ENCODE peak calls at places on chromosomes 16 and 17, in four cellular contexts. G is HepG2, M is WTC11, N is SK-N-SH. U is an unnamed sample.

GRCh38 chr17:40547079-40547784 is 18.0 kb downstream of the CCR7 start:
- DNase-seq in G (no peak), M (peak), N (no peak), U (no peak)

GRCh38 chr16:49067776-49068175 is 213.9 kb downstream of the CBLN1 start:
- DNase-seq in G (no peak), M (no peak), N (no peak), U (no peak)

GRCh38 chr16:56594292-56594619 is 4.9 kb downstream of the MT3 start:
- DNase-seq in G (no peak), M (no peak), N (no peak), U (no peak)

GRCh38 chr16:4370570-4371480 is 823 bp upstream of the VASN start:
- DNase-seq in G (peak), M (no peak), N (no peak), U (peak)

GRCh38 chr17:66477615-66478283 is 175.3 kb downstream of the PRKCA start:
- DNase-seq in G (no peak), M (no peak), N (no peak), U (no peak)

GRCh38 chr17:71472809-71473789 is 647.7 kb upstream of the SOX9 start:
- DNase-seq in G (peak), M (peak), N (peak), U (peak)

GRCh38 chr16:17211797-17212196 is 259.0 kb downstream of the XYLT1 start:
- DNase-seq in G (peak), M (peak), N (peak), U (peak)

GRCh38 chr17:10210151-10210574 is 11.8 kb upstream of the GAS7 start:
- DNase-seq in G (no peak), M (peak), N (no peak), U (no peak)

GRCh38 chr16:85123891-85124635 is 11.8 kb upstream of the CIBAR2 start:
- DNase-seq in G (no peak), M (peak), N (no peak), U (no peak)

GRCh38 chr17:4148611-4149308 is 5.8 kb downstream of the CYB5D2 start:
- DNase-seq in G (no peak), M (no peak), N (no peak), U (no peak)

GRCh38 chr16:69131167-69131748 is 1.1 kb downstream of the CHTF8 start:
- DNase-seq in G (no peak), M (no peak), N (peak), U (peak)

GRCh38 chr17:13822671-13823070 is 220.9 kb upstream of the HS3ST3A1 start:
- DNase-seq in G (no peak), M (no peak), N (peak), U (no peak)

GRCh38 chr17:80663783-80664206 is 119.2 kb downstream of the RPTOR start:
- DNase-seq in G (no peak), M (no peak), N (no peak), U (peak)

GRCh38 chr17:2982854-2983636 is 80.4 kb downstream of the OR1D5 start:
- DNase-seq in G (no peak), M (no peak), N (no peak), U (no peak)

GRCh38 chr16:11676799-11677198 is 8.5 kb downstream of the SNN start:
- DNase-seq in G (no peak), M (no peak), N (no peak), U (no peak)
- TF ChIP-seq FOXJ3 in G (no peak), M (no peak), N (no peak), U (no peak)

GRCh38 chr17:77959926-77960521 is 1.5 kb downstream of the TNRC6C start:
- DNase-seq in G (no peak), M (no peak), N (peak), U (no peak)

GRCh38 chr17:77957869-77958715 is at the start of gene TNRC6C:
- DNase-seq in G (peak), M (peak), N (peak), U (peak)

GRCh38 chr17:77957215-77957868 is 1.2 kb upstream of the TNRC6C start:
- DNase-seq in G (no peak), M (no peak), N (no peak), U (no peak)

GRCh38 chr17:77958716-77959215 is 263 bp downstream of the TNRC6C start:
- DNase-seq in G (no peak), M (no peak), N (no peak), U (no peak)

DNA sequence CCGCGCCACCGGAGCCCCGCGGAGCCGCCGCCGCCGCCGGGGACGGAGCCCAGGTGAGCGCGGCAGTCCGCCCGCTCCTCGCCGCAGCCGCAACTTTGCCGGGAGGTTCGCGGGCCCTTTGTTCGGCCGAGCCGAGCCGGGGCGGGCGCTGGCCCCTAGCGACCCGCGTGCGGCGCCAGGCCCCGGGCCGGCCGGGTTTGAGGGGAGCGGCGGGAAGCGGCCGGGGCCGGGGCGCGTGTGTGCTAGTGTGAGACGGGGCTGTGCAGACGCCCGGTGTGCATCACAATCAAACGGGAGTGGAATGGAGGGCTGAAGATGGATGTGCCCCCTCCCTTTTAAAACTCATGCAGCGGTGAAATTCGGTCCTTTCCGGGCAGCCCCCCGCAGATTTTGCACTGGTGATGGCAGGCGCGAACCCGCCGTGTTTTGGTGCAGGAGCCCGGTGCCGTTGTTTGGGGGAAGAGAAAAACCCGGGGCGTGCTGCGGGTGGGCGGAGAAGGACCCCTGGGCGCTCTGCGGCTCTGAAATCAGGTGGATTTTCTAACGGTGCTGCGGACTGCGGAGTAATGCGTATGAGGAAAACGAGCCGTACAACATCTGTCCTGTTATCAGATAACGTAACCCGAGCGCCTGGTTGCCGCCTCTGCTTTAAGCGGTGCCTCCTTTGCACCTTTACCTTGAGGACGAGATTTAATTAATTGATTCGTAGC is 868 bp downstream of the TNRC6C start:
- DNase-seq in G (no peak), M (no peak), N (peak), U (peak)
- TF ChIP-seq USF2 in G (no peak), M (no peak), N (no peak), U (no peak)

DNA sequence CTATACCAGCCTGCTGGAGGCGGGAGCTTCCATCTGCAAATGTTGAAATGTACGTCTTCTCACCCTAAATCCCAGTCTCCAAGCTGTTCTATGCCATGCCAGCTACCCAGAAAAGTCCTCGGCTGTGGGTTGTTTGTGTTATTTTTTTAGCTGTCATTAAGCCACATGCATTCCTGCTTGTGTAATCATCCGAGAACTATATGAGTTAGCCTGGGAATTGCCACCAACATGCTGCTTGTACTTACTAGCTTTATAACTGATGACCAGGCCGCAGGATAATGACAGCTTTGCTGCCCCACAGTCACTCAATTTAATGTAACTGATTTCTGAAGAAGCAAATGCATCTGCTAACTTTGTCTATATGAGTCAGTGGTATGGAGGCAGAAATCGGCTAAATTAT is 314.0 kb upstream of the SALL1 start:
- DNase-seq in G (no peak), M (no peak), N (no peak), U (no peak)
- TF ChIP-seq FOXJ3 in G (no peak), M (no peak), N (no peak), U (no peak)

DNA sequence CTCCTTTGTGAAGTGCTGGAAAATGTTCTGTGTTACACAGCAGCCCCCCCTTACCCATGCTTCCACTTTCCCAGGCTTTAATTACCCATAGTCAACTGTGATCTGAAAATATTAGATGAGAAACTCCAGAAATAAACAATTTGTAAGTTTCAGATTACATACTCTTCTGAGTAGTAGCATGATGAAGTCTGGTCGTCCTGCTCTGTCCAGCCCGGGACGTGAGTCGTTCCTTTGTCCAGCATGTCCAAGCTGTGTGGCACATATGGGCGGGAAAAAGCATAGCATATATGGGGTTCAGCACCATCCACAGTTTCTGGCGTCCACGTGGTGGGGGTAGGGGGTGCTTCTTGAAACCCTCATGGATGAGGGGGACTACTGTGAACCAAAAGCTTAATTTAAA is 83.5 kb downstream of the BANP start:
- DNase-seq in G (no peak), M (no peak), N (no peak), U (no peak)
- TF ChIP-seq USF2 in G (no peak), M (no peak), N (no peak), U (no peak)

GRCh38 chr16:78228704-78229103 is 129.2 kb downstream of the WWOX start:
- DNase-seq in G (no peak), M (no peak), N (no peak), U (no peak)

GRCh38 chr16:78220571-78220970 is 121.1 kb downstream of the WWOX start:
- DNase-seq in G (no peak), M (no peak), N (no peak), U (no peak)

GRCh38 chr16:78227855-78228254 is 128.4 kb downstream of the WWOX start:
- DNase-seq in G (peak), M (no peak), N (peak), U (peak)

DNA sequence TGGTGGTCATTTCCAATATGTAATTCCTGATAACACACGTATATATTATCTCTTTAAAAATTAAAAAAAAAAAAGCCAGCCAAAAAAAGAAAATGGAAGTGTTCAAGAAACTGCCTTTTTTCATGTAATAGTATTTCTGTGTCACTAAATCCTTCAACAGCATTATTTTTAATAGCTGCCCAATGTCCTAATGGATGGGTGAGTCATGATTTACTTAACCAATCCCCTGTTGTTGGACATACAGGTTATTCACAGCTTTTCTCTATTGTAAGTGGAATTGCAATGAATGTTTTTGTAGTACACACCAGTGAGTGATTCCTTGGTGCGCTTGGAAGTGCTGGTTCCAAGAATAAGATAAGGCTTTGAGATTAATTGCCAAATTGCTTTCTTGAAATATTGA is 124.9 kb downstream of the WWOX start:
- DNase-seq in G (no peak), M (no peak), N (no peak), U (no peak)
- TF ChIP-seq FOXJ3 in G (no peak), M (no peak), N (no peak), U (no peak)

DNA sequence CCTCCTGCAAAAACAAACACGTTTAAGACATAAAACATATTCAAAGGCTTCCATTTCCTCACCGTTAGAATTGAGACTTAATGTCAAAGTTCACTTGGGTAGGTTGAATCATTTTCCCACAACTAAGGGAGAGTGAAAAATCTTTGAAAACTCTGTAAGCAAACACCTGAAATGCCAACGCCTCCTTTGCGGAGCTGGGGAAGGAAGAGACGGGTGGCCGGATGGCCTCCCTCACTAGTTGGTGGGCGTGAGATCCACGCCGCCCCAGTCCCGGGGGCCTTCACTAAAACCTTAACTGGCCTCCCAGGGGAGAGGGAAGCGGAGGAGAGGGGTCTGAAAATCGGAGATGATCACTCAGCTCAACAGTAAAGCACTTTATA is 762 bp downstream of the DCAKD start:
- DNase-seq in G (peak), M (no peak), N (peak), U (peak)
- TF ChIP-seq USF2 in G (no peak), M (no peak), N (no peak), U (no peak)

GRCh38 chr17:63437287-63438091 is 8.6 kb downstream of the CYB561 start:
- DNase-seq in G (no peak), M (no peak), N (peak), U (peak)

GRCh38 chr17:63436523-63437110 is 9.5 kb downstream of the CYB561 start:
- DNase-seq in G (no peak), M (peak), N (peak), U (no peak)

GRCh38 chr17:63440127-63440769 is 5.9 kb downstream of the CYB561 start:
- DNase-seq in G (no peak), M (no peak), N (peak), U (no peak)

GRCh38 chr17:63439682-63440081 is 6.4 kb downstream of the CYB561 start:
- DNase-seq in G (no peak), M (no peak), N (no peak), U (no peak)

DNA sequence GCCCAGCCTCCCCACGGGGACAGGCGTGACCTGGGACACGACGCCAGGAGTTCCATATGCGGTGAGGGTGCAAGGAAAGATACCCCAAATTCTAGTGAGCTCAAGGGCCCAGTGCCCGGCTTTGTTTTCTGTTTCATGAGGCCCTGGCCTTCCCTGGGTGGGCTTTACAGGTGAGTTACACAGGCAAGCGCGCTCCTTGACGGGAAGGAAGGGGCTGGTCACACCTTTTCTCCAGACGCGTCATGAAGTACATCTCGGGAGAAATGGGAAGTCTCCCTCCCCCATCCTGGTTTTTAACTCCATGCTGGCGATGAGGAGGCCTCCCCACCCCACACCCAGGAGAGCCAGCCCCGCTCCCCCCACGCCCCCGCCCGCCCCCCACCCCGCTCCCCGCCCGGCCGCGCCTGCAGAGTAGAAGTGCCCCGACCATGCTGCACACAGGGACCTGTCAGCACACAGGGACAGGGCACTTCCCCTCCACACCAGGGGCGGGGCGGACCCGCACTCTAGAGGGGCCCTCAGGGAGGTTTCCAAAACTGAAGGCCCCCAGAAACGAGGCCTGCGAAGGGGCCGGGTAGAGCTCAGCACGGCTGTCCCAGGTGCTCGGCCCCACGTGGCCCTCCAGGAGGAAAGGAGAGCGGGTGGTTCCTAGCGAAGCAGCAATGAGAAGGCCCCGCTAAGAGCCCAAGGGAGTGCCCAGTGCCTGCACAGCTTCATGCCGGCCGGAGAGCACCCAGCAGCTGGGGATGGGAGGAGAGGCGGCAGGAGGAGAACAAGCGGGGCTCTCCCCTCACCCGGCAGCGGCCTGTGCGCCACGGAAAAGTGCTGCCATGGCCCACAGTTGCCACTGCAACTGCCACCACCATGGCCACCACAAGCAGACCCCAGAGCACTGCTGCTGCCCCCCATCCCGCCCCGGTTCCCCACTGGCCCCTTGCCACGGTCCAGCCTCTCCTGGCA is 7.7 kb downstream of the CYB561 start:
- DNase-seq in G (no peak), M (no peak), N (peak), U (no peak)
- TF ChIP-seq FOXJ3 in G (no peak), M (no peak), N (no peak), U (no peak)

DNA sequence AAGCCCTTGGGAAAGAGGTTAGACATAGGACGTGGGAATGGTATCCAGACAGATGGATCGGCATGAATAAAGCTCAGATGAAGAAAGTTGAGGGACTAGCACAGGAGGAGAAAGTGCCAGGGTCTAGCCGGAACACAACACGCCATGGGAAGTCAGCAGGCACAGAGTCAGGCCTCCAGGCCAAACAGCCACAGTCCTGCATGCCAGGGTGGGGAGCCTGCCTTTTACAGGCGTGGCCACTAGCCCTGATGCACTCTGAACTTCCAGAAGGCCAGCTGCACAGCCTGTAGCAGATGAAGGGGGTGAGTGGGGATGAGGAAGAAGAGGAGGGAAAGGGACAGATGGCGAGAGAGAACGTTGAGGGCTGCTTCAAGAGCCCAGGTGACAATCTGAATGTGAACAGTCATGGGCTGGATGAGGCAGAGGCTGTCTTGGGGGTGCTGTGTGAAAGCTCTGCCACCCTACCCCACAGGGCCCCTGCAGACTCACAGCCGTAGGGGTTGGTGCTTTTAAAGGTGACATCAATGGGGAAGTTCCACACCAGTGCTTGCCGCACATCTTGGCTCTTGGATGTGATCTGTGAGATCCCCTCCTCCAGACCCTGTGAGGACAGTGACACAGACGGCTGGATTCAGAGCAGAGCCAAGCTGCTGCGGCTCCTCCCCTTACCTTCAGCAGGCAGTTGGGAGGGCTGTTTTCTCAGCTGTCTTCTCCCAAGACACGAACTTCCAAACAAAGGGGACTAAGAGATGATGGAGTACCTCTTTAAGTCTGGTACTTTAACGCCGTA is 5.0 kb downstream of the B9D1 start:
- DNase-seq in G (no peak), M (no peak), N (no peak), U (no peak)
- TF ChIP-seq USF2 in G (no peak), M (no peak), N (no peak), U (no peak)

GRCh38 chr16:71360378-71360777 is 1.9 kb downstream of the CALB2 start:
- DNase-seq in G (peak), M (no peak), N (no peak), U (peak)
- TF ChIP-seq FOXJ3 in G (no peak), M (no peak), N (no peak), U (no peak)

DNA sequence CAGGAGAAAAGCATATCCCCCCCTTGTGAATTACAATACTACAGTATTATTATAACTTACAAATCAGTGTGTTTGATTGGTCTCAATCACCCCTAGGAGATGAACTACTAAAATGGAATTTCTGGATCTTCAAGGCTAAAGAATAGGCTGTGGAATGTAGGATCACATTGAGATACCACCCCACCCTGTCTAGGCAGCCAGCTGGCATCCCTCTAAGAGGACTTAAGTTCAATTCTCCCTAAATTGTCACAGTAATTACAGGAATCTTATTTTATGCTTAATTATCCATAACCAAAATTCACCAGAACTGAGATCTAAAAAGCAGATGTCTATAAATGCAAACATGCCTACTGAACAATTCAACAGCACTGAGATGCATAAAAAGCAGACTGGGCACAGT is 12.1 kb downstream of the AP1G1 start:
- DNase-seq in G (no peak), M (no peak), N (no peak), U (no peak)
- TF ChIP-seq USF2 in G (no peak), M (no peak), N (no peak), U (no peak)

U was measured in K562.